ENCODE peak calls at places on chromosomes 12 and 14, in six cellular contexts. F, V, N, B, M and P are unnamed samples.
A peak's percentile ranks its signal among the peaks of the same experiment; 100 is the strongest.

GRCh38 chr14:61563880-61564622 is 131.3 kb upstream of the HIF1A start:
- DNase-seq in F (peak; percentile 27), V (no peak), N (no peak), B (no peak), M (no peak), P (no peak)

GRCh38 chr12:58586762-58587161 is 333.5 kb downstream of the LRIG3 start:
- DNase-seq in F (no peak), V (no peak), N (no peak), B (no peak), M (no peak), P (no peak)

GRCh38 chr12:65740506-65740872 is 83.8 kb upstream of the HMGA2 start:
- DNase-seq in F (no peak), V (no peak), N (no peak), B (no peak), M (no peak), P (no peak)

GRCh38 chr12:39402922-39403321 is 40.0 kb downstream of the KIF21A start:
- DNase-seq in F (no peak), V (no peak), N (no peak), B (no peak), M (no peak), P (no peak)

GRCh38 chr12:49705479-49706267 is 1.5 kb downstream of the FMNL3 start:
- DNase-seq in F (peak; percentile 47), V (no peak), N (peak; percentile 50), B (peak; percentile 83), M (peak; percentile 89), P (peak; percentile 76)

GRCh38 chr14:77140937-77141591 is 527 bp downstream of the ZDHHC22 start:
- DNase-seq in F (no peak), V (no peak), N (no peak), B (no peak), M (peak; percentile 45), P (peak; percentile 40)

GRCh38 chr14:23300687-23301223 is 1.9 kb downstream of the PPP1R3E start:
- DNase-seq in F (no peak), V (no peak), N (no peak), B (peak; percentile 14), M (peak; percentile 35), P (peak; percentile 18)

GRCh38 chr12:114945351-114945750 is 261.4 kb upstream of the TBX3 start:
- DNase-seq in F (peak; percentile 16), V (no peak), N (no peak), B (no peak), M (no peak), P (no peak)

GRCh38 chr12:49190317-49190716 is 1.4 kb upstream of the TUBA1A start:
- DNase-seq in F (no peak), V (no peak), N (no peak), B (peak; percentile 23), M (no peak), P (no peak)

GRCh38 chr12:75115748-75116147 is 93.9 kb downstream of the KCNC2 start:
- DNase-seq in F (no peak), V (no peak), N (no peak), B (no peak), M (no peak), P (no peak)

GRCh38 chr12:111384596-111384995 is 15.7 kb upstream of the PHETA1 start:
- DNase-seq in F (no peak), V (no peak), N (no peak), B (no peak), M (no peak), P (no peak)

GRCh38 chr12:25840678-25841077 is 117.8 kb upstream of the RASSF8 start:
- DNase-seq in F (peak; percentile 49), V (peak; percentile 57), N (no peak), B (no peak), M (peak; percentile 81), P (peak; percentile 82)

GRCh38 chr12:20505056-20505455 is 136.7 kb downstream of the PDE3A start:
- DNase-seq in F (no peak), V (no peak), N (no peak), B (no peak), M (no peak), P (no peak)

GRCh38 chr12:1792406-1792805 is 28.0 kb upstream of the LRTM2 start:
- DNase-seq in F (no peak), V (no peak), N (no peak), B (no peak), M (no peak), P (no peak)

GRCh38 chr14:20799955-20800544 is 2.6 kb downstream of the RNASE1 start:
- DNase-seq in F (no peak), V (no peak), N (no peak), B (peak; percentile 70), M (peak; percentile 90), P (no peak)

GRCh38 chr12:24198070-24198469 is 248.6 kb upstream of the SOX5 start:
- DNase-seq in F (peak; percentile 11), V (no peak), N (no peak), B (no peak), M (no peak), P (peak; percentile 79)

GRCh38 chr14:23787436-23787835 is 151.3 kb downstream of the DHRS2 start:
- DNase-seq in F (no peak), V (no peak), N (no peak), B (no peak), M (no peak), P (no peak)

GRCh38 chr12:24378548-24379011 is 429.1 kb upstream of the SOX5 start:
- DNase-seq in F (no peak), V (no peak), N (no peak), B (no peak), M (no peak), P (peak; percentile 87)

GRCh38 chr12:356276-356988 is 32.7 kb downstream of the KDM5A start:
- DNase-seq in F (peak; percentile 2), V (peak; percentile 32), N (no peak), B (no peak), M (no peak), P (peak; percentile 26)

GRCh38 chr14:22837059-22837749 is 819 bp downstream of the MMP14 start:
- DNase-seq in F (peak; percentile 68), V (no peak), N (peak; percentile 55), B (peak; percentile 68), M (peak; percentile 67), P (peak; percentile 59)

GRCh38 chr12:122081697-122082221 is 3.2 kb downstream of the MLXIP start:
- DNase-seq in F (peak; percentile 78), V (no peak), N (no peak), B (peak; percentile 95), M (peak; percentile 61), P (peak; percentile 33)

GRCh38 chr14:81831128-81831815 is 297.6 kb upstream of the SEL1L start:
- DNase-seq in F (no peak), V (no peak), N (no peak), B (peak; percentile 2), M (no peak), P (no peak)

GRCh38 chr14:22613091-22613695 is 15.1 kb downstream of the ABHD4 start:
- DNase-seq in F (peak; percentile 25), V (no peak), N (no peak), B (no peak), M (peak; percentile 34), P (peak; percentile 15)

GRCh38 chr12:112964067-112964670 is 14.2 kb upstream of the OAS2 start:
- DNase-seq in F (no peak), V (no peak), N (no peak), B (no peak), M (no peak), P (no peak)

GRCh38 chr12:120468846-120469449 is 600 bp downstream of the SRSF9 start:
- DNase-seq in F (no peak), V (no peak), N (no peak), B (no peak), M (peak; percentile 47), P (peak; percentile 29)

GRCh38 chr12:84704851-84705250 is 207.7 kb downstream of the SLC6A15 start:
- DNase-seq in F (no peak), V (no peak), N (no peak), B (no peak), M (no peak), P (no peak)

GRCh38 chr12:92729773-92730305 is 27.1 kb downstream of the PLEKHG7 start:
- DNase-seq in F (no peak), V (no peak), N (no peak), B (peak; percentile 31), M (no peak), P (no peak)

GRCh38 chr14:53741379-53742225 is 215.0 kb downstream of the BMP4 start:
- DNase-seq in F (no peak), V (no peak), N (no peak), B (no peak), M (no peak), P (no peak)

GRCh38 chr12:86914716-86915115 is 658.5 kb upstream of the MGAT4C start:
- DNase-seq in F (peak; percentile 78), V (no peak), N (no peak), B (peak; percentile 48), M (peak; percentile 69), P (peak; percentile 56)

GRCh38 chr14:102988054-102988453 is 65.6 kb downstream of the AMN start:
- DNase-seq in F (peak; percentile 28), V (no peak), N (no peak), B (no peak), M (peak; percentile 15), P (peak; percentile 24)
- TF ChIP-seq CTCF in F (no peak), V (no peak), N (no peak), B (no peak), M (no peak), P (no peak)

GRCh38 chr12:70754330-70754741 is 117.1 kb upstream of the PTPRB start:
- DNase-seq in F (no peak), V (no peak), N (no peak), B (no peak), M (no peak), P (no peak)
- H3K4me3 ChIP-seq in F (peak overlapping the region; percentile 28), V (no peak overlapping the region), N (no peak overlapping the region), B (no peak overlapping the region), M (no peak overlapping the region), P (no peak overlapping the region)

DNA sequence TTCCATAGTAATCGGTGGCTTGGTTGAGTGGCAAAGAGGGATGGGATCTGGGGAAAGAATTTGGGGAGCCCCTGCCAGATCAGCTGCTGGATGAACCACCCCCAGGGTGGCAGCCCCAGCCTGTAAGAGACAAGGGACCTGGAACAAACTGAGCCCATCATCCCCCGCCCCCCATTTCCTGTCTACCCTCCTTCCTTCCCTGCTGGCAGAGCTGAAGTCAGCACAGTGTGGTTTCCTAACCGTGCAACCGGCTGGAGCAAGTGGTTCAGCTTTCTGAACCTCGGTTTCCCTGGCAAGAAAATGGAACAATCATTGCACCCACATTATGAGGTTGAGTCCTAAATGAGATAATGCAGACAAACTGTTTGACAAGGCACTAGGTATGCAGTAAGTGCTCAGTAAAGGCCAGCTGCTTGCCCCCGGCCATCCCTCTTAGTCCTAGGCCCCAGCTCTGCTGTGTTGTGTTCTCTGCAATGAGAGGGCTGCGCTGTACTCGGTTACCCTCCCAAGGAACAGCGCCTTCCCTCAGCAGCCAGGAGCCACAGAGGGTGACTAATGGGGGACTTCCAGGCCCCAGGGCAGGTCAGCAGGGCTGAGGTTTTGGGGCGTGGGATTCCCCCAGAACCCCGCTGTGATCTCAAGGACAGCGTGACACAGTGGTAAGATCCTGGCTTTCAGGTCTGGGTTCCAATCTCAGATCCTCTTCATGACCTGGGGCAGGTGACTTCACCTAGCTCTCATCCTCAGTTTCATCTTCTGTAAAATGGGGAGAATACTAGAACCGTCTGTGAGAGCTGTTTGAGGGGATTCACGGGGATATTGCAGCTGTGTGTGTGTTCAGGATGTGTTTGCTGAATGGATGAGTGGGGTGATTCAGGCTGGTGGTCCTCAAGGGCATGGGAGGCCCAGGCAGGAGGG is 16.5 kb downstream of the SELPLG start:
- DNase-seq in F (no peak), V (no peak), N (peak; percentile 68), B (peak; percentile 89), M (no peak), P (no peak)
- TF ChIP-seq CTCF in F (no peak), V (no peak), N (no peak), B (no peak), M (no peak), P (no peak)

GRCh38 chr12:132186208-132186856 is 42.1 kb downstream of the NOC4L start:
- DNase-seq in F (no peak), V (no peak), N (no peak), B (peak; percentile 46), M (no peak), P (no peak)
- H3K4me3 ChIP-seq in F (no peak overlapping the region), V (no peak overlapping the region), N (peak overlapping the region; percentile 31), B (no peak overlapping the region), M (no peak overlapping the region), P (no peak overlapping the region)